ENCODE peak calls at places on chromosomes 13 and 19, in eight cellular contexts. S, W, J, R, U, T, M and Q are unnamed samples.

GRCh38 chr19:53086949-53087348 is 16.3 kb downstream of the ZNF160 start:
- DNase-seq in S (no peak), W (no peak), J (no peak), R (peak), U (peak), T (peak), M (no peak), Q (no peak)

GRCh38 chr19:5128932-5129389 is 160.0 kb downstream of the KDM4B start:
- DNase-seq in S (no peak), W (no peak), J (no peak), R (no peak), U (no peak), T (no peak), M (no peak), Q (no peak)

GRCh38 chr13:49539313-49539712 is 43.6 kb downstream of the PHF11 start:
- DNase-seq in S (no peak), W (no peak), J (no peak), R (no peak), U (no peak), T (no peak), M (no peak), Q (no peak)

GRCh38 chr19:3389876-3390361 is 23.5 kb downstream of the NFIC start:
- DNase-seq in S (no peak), W (no peak), J (no peak), R (no peak), U (no peak), T (no peak), M (no peak), Q (no peak)

GRCh38 chr19:33517922-33518321 is 3.7 kb downstream of the PEPD start:
- DNase-seq in S (no peak), W (no peak), J (no peak), R (no peak), U (no peak), T (no peak), M (no peak), Q (no peak)

GRCh38 chr13:20997301-20998061 is 63.9 kb downstream of the LATS2 start:
- DNase-seq in S (no peak), W (peak), J (no peak), R (no peak), U (no peak), T (no peak), M (no peak), Q (peak)

GRCh38 chr19:42121036-42121621 is 11.1 kb downstream of the POU2F2 start:
- DNase-seq in S (no peak), W (no peak), J (peak), R (no peak), U (no peak), T (no peak), M (no peak), Q (no peak)

GRCh38 chr19:2617393-2618165 is 84.9 kb downstream of the GNG7 start:
- DNase-seq in S (no peak), W (no peak), J (no peak), R (no peak), U (no peak), T (no peak), M (no peak), Q (no peak)

GRCh38 chr13:82506805-82507404 is 1375.4 kb downstream of the SLITRK1 start:
- DNase-seq in S (no peak), W (no peak), J (no peak), R (no peak), U (no peak), T (no peak), M (no peak), Q (no peak)